ENCODE peak calls at places on chromosomes 2 and 18, in six cellular contexts. T, P, M, I, Y and S are unnamed samples.

GRCh38 chr18:13680612-13681011 is 45.7 kb downstream of the FAM210A start:
- DNase-seq in T (peak), P (no peak), M (peak), I (peak), Y (no peak), S (peak)

GRCh38 chr18:61602836-61603235 is 269.6 kb downstream of the CDH20 start:
- DNase-seq in T (no peak), P (no peak), M (no peak), I (no peak), Y (no peak), S (no peak)

GRCh38 chr18:21656402-21656801 is 44.3 kb downstream of the SNRPD1 start:
- DNase-seq in T (no peak), P (no peak), M (no peak), I (no peak), Y (no peak), S (no peak)

GRCh38 chr18:9766076-9766481 is 58.0 kb downstream of the RAB31 start:
- DNase-seq in T (no peak), P (no peak), M (no peak), I (no peak), Y (no peak), S (no peak)

GRCh38 chr2:137896467-137896866 is 67.8 kb upstream of the HNMT start:
- DNase-seq in T (no peak), P (no peak), M (no peak), I (no peak), Y (no peak), S (no peak)

GRCh38 chr18:45464619-45465018 is 150.7 kb upstream of the SLC14A2 start:
- DNase-seq in T (no peak), P (no peak), M (no peak), I (peak), Y (no peak), S (no peak)

GRCh38 chr2:95389256-95390119 is 13.0 kb upstream of the FAHD2A start:
- DNase-seq in T (no peak), P (peak), M (no peak), I (peak), Y (no peak), S (peak)

GRCh38 chr2:132969371-132969985 is 299.5 kb upstream of the LYPD1 start:
- DNase-seq in T (no peak), P (no peak), M (no peak), I (no peak), Y (no peak), S (no peak)

GRCh38 chr2:188746727-188747126 is 227.4 kb upstream of the COL3A1 start:
- DNase-seq in T (no peak), P (no peak), M (no peak), I (no peak), Y (no peak), S (no peak)

GRCh38 chr2:231134910-231135650 is 10.2 kb upstream of the HTR2B start:
- DNase-seq in T (no peak), P (no peak), M (no peak), I (no peak), Y (no peak), S (no peak)

GRCh38 chr2:8974001-8974400 is 29.5 kb downstream of the MBOAT2 start:
- DNase-seq in T (no peak), P (no peak), M (no peak), I (no peak), Y (no peak), S (no peak)
- TF ChIP-seq CHD2 in T (no peak), P (no peak), M (no peak), I (no peak), Y (no peak), S (no peak)

GRCh38 chr2:9256570-9257043 is 50.0 kb downstream of the ASAP2 start:
- DNase-seq in T (no peak), P (no peak), M (no peak), I (peak), Y (no peak), S (no peak)

GRCh38 chr2:9258501-9258900 is 51.9 kb downstream of the ASAP2 start:
- DNase-seq in T (no peak), P (no peak), M (no peak), I (no peak), Y (no peak), S (no peak)

GRCh38 chr2:9261231-9261883 is 54.7 kb downstream of the ASAP2 start:
- DNase-seq in T (no peak), P (no peak), M (no peak), I (no peak), Y (no peak), S (no peak)

GRCh38 chr2:9260411-9261037 is 53.9 kb downstream of the ASAP2 start:
- DNase-seq in T (no peak), P (no peak), M (no peak), I (no peak), Y (no peak), S (no peak)

GRCh38 chr2:9258953-9259399 is 52.4 kb downstream of the ASAP2 start:
- DNase-seq in T (no peak), P (no peak), M (no peak), I (no peak), Y (no peak), S (no peak)
- TF ChIP-seq CHD2 in T (no peak), P (no peak), M (no peak), I (no peak), Y (no peak), S (no peak)

DNA sequence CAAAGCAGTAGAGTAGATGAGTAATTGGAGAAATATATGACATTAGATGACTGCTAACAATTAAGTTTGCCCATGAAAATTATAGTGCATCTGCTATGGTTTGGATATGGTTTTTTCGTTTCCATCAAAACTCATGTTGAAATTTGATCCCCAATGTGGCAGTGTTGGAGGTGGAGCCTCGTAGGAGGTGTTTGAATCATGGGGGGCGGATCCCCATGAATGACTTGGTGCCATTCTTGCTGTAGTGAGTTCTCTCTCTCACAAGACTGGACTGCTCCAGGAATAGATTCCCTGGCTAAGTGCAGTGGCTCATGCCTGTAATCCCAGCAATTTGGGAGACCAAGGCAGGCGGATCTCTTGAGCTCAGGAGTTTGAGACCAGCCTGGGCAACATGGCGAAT is 9.7 kb upstream of the CUL3 start:
- DNase-seq in T (no peak), P (peak), M (no peak), I (no peak), Y (no peak), S (no peak)
- TF ChIP-seq CHD2 in T (no peak), P (no peak), M (no peak), I (no peak), Y (no peak), S (no peak)

GRCh38 chr18:7957297-7957696 is 390.2 kb downstream of the PTPRM start:
- DNase-seq in T (no peak), P (no peak), M (no peak), I (no peak), Y (no peak), S (no peak)

GRCh38 chr18:7954229-7954628 is 387.1 kb downstream of the PTPRM start:
- DNase-seq in T (no peak), P (no peak), M (no peak), I (no peak), Y (no peak), S (no peak)

GRCh38 chr18:7955175-7955574 is 388.1 kb downstream of the PTPRM start:
- DNase-seq in T (no peak), P (no peak), M (no peak), I (no peak), Y (no peak), S (no peak)

GRCh38 chr18:7958897-7959146 is 391.7 kb downstream of the PTPRM start:
- DNase-seq in T (no peak), P (no peak), M (no peak), I (no peak), Y (no peak), S (no peak)

GRCh38 chr18:7958081-7958896 is 391.2 kb downstream of the PTPRM start:
- DNase-seq in T (no peak), P (no peak), M (no peak), I (no peak), Y (peak), S (no peak)
- TF ChIP-seq CHD2 in T (no peak), P (no peak), M (no peak), I (no peak), Y (no peak), S (no peak)

GRCh38 chr2:239881031-239881471 is 144.1 kb downstream of the NDUFA10 start:
- DNase-seq in T (no peak), P (no peak), M (no peak), I (no peak), Y (no peak), S (no peak)
- TF ChIP-seq CHD2 in T (no peak), P (no peak), M (no peak), I (no peak), Y (no peak), S (no peak)

GRCh38 chr2:12059616-12060441 is 313.4 kb downstream of the LPIN1 start:
- DNase-seq in T (no peak), P (peak), M (no peak), I (no peak), Y (no peak), S (no peak)

GRCh38 chr2:12061317-12061716 is 314.9 kb downstream of the LPIN1 start:
- DNase-seq in T (no peak), P (no peak), M (no peak), I (no peak), Y (no peak), S (no peak)

GRCh38 chr2:12055219-12055618 is 308.8 kb downstream of the LPIN1 start:
- DNase-seq in T (no peak), P (no peak), M (no peak), I (no peak), Y (no peak), S (no peak)

GRCh38 chr2:12061785-12062184 is 315.4 kb downstream of the LPIN1 start:
- DNase-seq in T (no peak), P (no peak), M (no peak), I (no peak), Y (no peak), S (no peak)

GRCh38 chr2:12057436-12058166 is 311.2 kb downstream of the LPIN1 start:
- DNase-seq in T (no peak), P (no peak), M (no peak), I (no peak), Y (peak), S (no peak)
- TF ChIP-seq CHD2 in T (no peak), P (no peak), M (no peak), I (no peak), Y (peak), S (no peak)